ENCODE peak calls at places on chromosomes 12 and 14, in nine cellular contexts. L is NCI-H446; J is GM04504; U is A549; T is fibroblast of the conjunctiva; E is amniotic stem cell; Z is NCI-H524; B is central memory CD8-positive, alpha-beta T cell; O is endothelial cell. Q is an unnamed sample.
A peak's percentile ranks its signal among the peaks of the same experiment; 100 is the strongest.

GRCh38 chr12:104609083-104609844 is 152.5 kb downstream of the CHST11 start:
- DNase-seq in L (peak; percentile 72), J (no peak), U (no peak), T (no peak), E (no peak), Z (peak; percentile 98), B (no peak), O (no peak), Q (no peak)

GRCh38 chr14:100747021-100747586 is 20.4 kb downstream of the DLK1 start:
- DNase-seq in L (no peak), J (peak; percentile 85), U (peak; percentile 73), T (peak; percentile 89), E (peak; percentile 71), Z (no peak), B (no peak), O (no peak), Q (no peak)

GRCh38 chr14:24943024-24943423 is 106.9 kb downstream of the STXBP6 start:
- DNase-seq in L (no peak), J (no peak), U (no peak), T (peak; percentile 46), E (no peak), Z (no peak), B (no peak), O (no peak), Q (no peak)

GRCh38 chr14:58814476-58814875 is 176.7 kb downstream of the DACT1 start:
- DNase-seq in L (no peak), J (no peak), U (no peak), T (no peak), E (no peak), Z (no peak), B (no peak), O (no peak), Q (no peak)

GRCh38 chr12:106646472-106646871 is 63.7 kb downstream of the RFX4 start:
- DNase-seq in L (no peak), J (no peak), U (no peak), T (no peak), E (no peak), Z (no peak), B (no peak), O (no peak), Q (no peak)

GRCh38 chr12:31470462-31470861 is 120.5 kb downstream of the DENND5B start:
- DNase-seq in L (no peak), J (no peak), U (no peak), T (no peak), E (no peak), Z (no peak), B (no peak), O (no peak), Q (no peak)

GRCh38 chr14:100281286-100282082 is 24.8 kb downstream of the SLC25A29 start:
- DNase-seq in L (no peak), J (no peak), U (no peak), T (no peak), E (no peak), Z (no peak), B (no peak), O (no peak), Q (no peak)

GRCh38 chr12:9646794-9647622 is 22.5 kb upstream of the CLEC2D start:
- DNase-seq in L (peak; percentile 2), J (no peak), U (peak; percentile 9), T (no peak), E (no peak), Z (peak; percentile 20), B (no peak), O (no peak), Q (no peak)

GRCh38 chr12:109818900-109819500 is 14.2 kb downstream of the TRPV4 start:
- DNase-seq in L (no peak), J (peak; percentile 73), U (peak; percentile 63), T (peak; percentile 14), E (peak; percentile 40), Z (no peak), B (no peak), O (no peak), Q (no peak)

GRCh38 chr12:13061377-13061776 is 17.2 kb downstream of the FAM234B start:
- DNase-seq in L (no peak), J (no peak), U (no peak), T (no peak), E (no peak), Z (no peak), B (no peak), O (no peak), Q (no peak)

GRCh38 chr12:70267550-70267949 is 24.3 kb downstream of the CNOT2 start:
- DNase-seq in L (peak; percentile 12), J (no peak), U (peak; percentile 7), T (peak; percentile 31), E (no peak), Z (no peak), B (no peak), O (no peak), Q (no peak)

GRCh38 chr14:106039400-106039799 is 513.0 kb downstream of the TMEM121 start:
- DNase-seq in L (peak; percentile 8), J (no peak), U (peak; percentile 43), T (no peak), E (no peak), Z (peak; percentile 30), B (no peak), O (no peak), Q (no peak)

GRCh38 chr12:98220636-98221035 is 294.8 kb upstream of the TMPO start:
- DNase-seq in L (no peak), J (no peak), U (no peak), T (no peak), E (no peak), Z (no peak), B (no peak), O (no peak), Q (no peak)

GRCh38 chr14:63423889-63424288 is 105.2 kb upstream of the GPHB5 start:
- DNase-seq in L (no peak), J (no peak), U (no peak), T (no peak), E (no peak), Z (no peak), B (no peak), O (no peak), Q (no peak)

GRCh38 chr14:64973026-64973442 is 898 bp upstream of the RAB15 start:
- DNase-seq in L (no peak), J (no peak), U (no peak), T (no peak), E (no peak), Z (no peak), B (no peak), O (no peak), Q (no peak)

GRCh38 chr14:56487761-56488160 is 91.8 kb upstream of the TMEM260 start:
- DNase-seq in L (no peak), J (peak; percentile 5), U (no peak), T (no peak), E (no peak), Z (no peak), B (no peak), O (no peak), Q (no peak)

GRCh38 chr12:6364037-6364360 is 11.4 kb downstream of the SCNN1A start:
- DNase-seq in L (no peak), J (no peak), U (no peak), T (no peak), E (no peak), Z (no peak), B (no peak), O (no peak), Q (no peak)

GRCh38 chr14:34628681-34629135 is 1.2 kb downstream of the SNX6 start:
- DNase-seq in L (no peak), J (no peak), U (peak; percentile 26), T (no peak), E (no peak), Z (peak; percentile 27), B (no peak), O (no peak), Q (no peak)

GRCh38 chr12:55132816-55133215 is 6.6 kb downstream of the OR9K2 start:
- DNase-seq in L (no peak), J (no peak), U (no peak), T (no peak), E (no peak), Z (no peak), B (no peak), O (no peak), Q (no peak)

GRCh38 chr12:62586850-62587249 is 120.2 kb downstream of the MON2 start:
- DNase-seq in L (no peak), J (no peak), U (no peak), T (no peak), E (no peak), Z (no peak), B (no peak), O (no peak), Q (no peak)

GRCh38 chr14:105274600-105274999 is 26.2 kb downstream of the BRF1 start:
- DNase-seq in L (no peak), J (no peak), U (no peak), T (no peak), E (no peak), Z (no peak), B (no peak), O (no peak), Q (no peak)

GRCh38 chr12:6457220-6457945 is 5.5 kb downstream of the TAPBPL start:
- DNase-seq in L (no peak), J (no peak), U (no peak), T (no peak), E (no peak), Z (no peak), B (no peak), O (no peak), Q (no peak)

GRCh38 chr12:106582661-106583577 is at the start of gene RFX4:
- DNase-seq in L (no peak), J (no peak), U (no peak), T (no peak), E (no peak), Z (peak; percentile 36), B (no peak), O (no peak), Q (no peak)

GRCh38 chr12:102216086-102216691 is 18.6 kb upstream of the PMCH start:
- DNase-seq in L (no peak), J (peak; percentile 17), U (peak; percentile 38), T (peak; percentile 20), E (no peak), Z (no peak), B (no peak), O (no peak), Q (no peak)

GRCh38 chr14:64337901-64338615 is 43.9 kb upstream of the ESR2 start:
- DNase-seq in L (peak; percentile 64), J (peak; percentile 28), U (peak; percentile 77), T (peak; percentile 24), E (peak; percentile 87), Z (peak; percentile 98), B (peak; percentile 45), O (peak; percentile 74), Q (no peak)

GRCh38 chr12:71755146-71755892 is 656 bp downstream of the RAB21 start:
- DNase-seq in L (no peak), J (peak; percentile 24), U (peak; percentile 41), T (no peak), E (peak; percentile 19), Z (peak; percentile 14), B (peak; percentile 47), O (peak; percentile 7), Q (peak; percentile 49)

GRCh38 chr14:64753999-64754398 is 49.8 kb downstream of the PLEKHG3 start:
- DNase-seq in L (no peak), J (no peak), U (no peak), T (no peak), E (no peak), Z (no peak), B (no peak), O (no peak), Q (no peak)

GRCh38 chr14:81416233-81416927 is 16.3 kb upstream of the STON2 start:
- DNase-seq in L (no peak), J (no peak), U (no peak), T (no peak), E (no peak), Z (no peak), B (no peak), O (no peak), Q (no peak)

GRCh38 chr14:28020112-28020511 is 746.5 kb upstream of the FOXG1 start:
- DNase-seq in L (no peak), J (no peak), U (no peak), T (no peak), E (no peak), Z (no peak), B (no peak), O (no peak), Q (no peak)

GRCh38 chr14:90518941-90519256 is 122.1 kb downstream of the CALM1 start:
- DNase-seq in L (peak; percentile 46), J (no peak), U (peak; percentile 46), T (no peak), E (no peak), Z (peak; percentile 40), B (no peak), O (peak; percentile 58), Q (peak; percentile 25)

GRCh38 chr14:90381999-90382451 is 14.8 kb upstream of the CALM1 start:
- DNase-seq in L (peak; percentile 18), J (no peak), U (no peak), T (no peak), E (no peak), Z (peak; percentile 74), B (no peak), O (peak; percentile 18), Q (no peak)